ENCODE peak calls at places on chromosomes 13 and 19, in eight cellular contexts. S is D721Med; H is effector CD4-positive, alpha-beta T cell; R is HS-27A; N is brain pericyte; I is GM19239; U is body of pancreas; W is heart left ventricle. C is an unnamed sample.

GRCh38 chr19:17281391-17282304 is at the start of gene ANKLE1:
- DNase-seq in U (no peak), N (no peak), R (no peak), W (no peak), I (no peak), H (no peak), S (peak), C (no peak)

GRCh38 chr19:16873603-16874002 is 15.2 kb upstream of the F2RL3 start:
- DNase-seq in U (no peak), H (no peak), N (no peak), S (no peak), W (no peak), I (no peak), R (no peak), C (no peak)

GRCh38 chr13:27978301-27978968 is 9.3 kb upstream of the CDX2 start:
- DNase-seq in I (no peak), U (no peak), N (no peak), W (no peak), R (no peak), H (no peak), S (no peak), C (no peak)

GRCh38 chr13:21336609-21337008 is 122.5 kb downstream of the ZDHHC20 start:
- DNase-seq in N (no peak), R (no peak), I (no peak), H (no peak), W (no peak), S (no peak), U (no peak), C (no peak)

GRCh38 chr19:19866599-19867248 is 1.0 kb downstream of the ZNF253 start:
- DNase-seq in R (no peak), H (peak), I (peak), U (peak), W (no peak), N (no peak), S (no peak), C (no peak)

GRCh38 chr13:23570931-23571330 is 719 bp downstream of the TNFRSF19 start:
- DNase-seq in H (no peak), U (no peak), R (no peak), S (no peak), N (no peak), I (no peak), W (no peak), C (no peak)

GRCh38 chr13:43816401-43816889 is 29.7 kb upstream of the ENOX1 start:
- DNase-seq in W (no peak), S (no peak), U (no peak), N (no peak), H (no peak), R (no peak), I (no peak), C (no peak)

GRCh38 chr13:77429320-77430142 is 102.6 kb upstream of the MYCBP2 start:
- DNase-seq in U (no peak), H (no peak), R (no peak), W (no peak), S (no peak), N (no peak), I (no peak), C (no peak)

GRCh38 chr13:36067619-36068456 is 63.3 kb downstream of the DCLK1 start:
- DNase-seq in U (no peak), S (no peak), R (no peak), N (no peak), I (no peak), W (no peak), H (no peak), C (no peak)

GRCh38 chr19:8194528-8195275 is 14.5 kb upstream of the CERS4 start:
- DNase-seq in I (no peak), N (no peak), H (peak), R (no peak), S (no peak), U (no peak), W (no peak), C (no peak)

GRCh38 chr19:334296-335071 is 10.1 kb downstream of the MIER2 start:
- DNase-seq in W (no peak), U (no peak), H (no peak), S (no peak), I (no peak), N (no peak), R (no peak), C (no peak)

GRCh38 chr13:99677388-99677951 is 176.2 kb downstream of the TM9SF2 start:
- DNase-seq in N (no peak), H (no peak), U (no peak), S (no peak), I (no peak), W (no peak), R (no peak), C (no peak)

GRCh38 chr19:3474614-3475013 is 5.7 kb downstream of the SMIM24 start:
- DNase-seq in S (no peak), N (no peak), I (no peak), H (no peak), R (no peak), U (no peak), W (no peak), C (no peak)

GRCh38 chr19:7916137-7916907 is 1.7 kb downstream of the TGFBR3L start:
- DNase-seq in U (no peak), W (no peak), N (no peak), I (no peak), R (no peak), H (peak), S (no peak), C (peak)

GRCh38 chr19:46745521-46746280 is at the start of gene FKRP:
- DNase-seq in W (peak), I (no peak), U (no peak), N (no peak), H (no peak), S (no peak), R (no peak), C (peak)

GRCh38 chr13:86932935-86933334 is 738.2 kb upstream of the SLITRK5 start:
- DNase-seq in U (no peak), R (no peak), S (no peak), I (no peak), H (no peak), W (no peak), N (no peak), C (no peak)

GRCh38 chr19:46755853-46756543 is 9.7 kb upstream of the STRN4 start:
- DNase-seq in N (no peak), I (no peak), H (no peak), R (no peak), U (no peak), W (no peak), S (no peak), C (no peak)

GRCh38 chr13:107461751-107462150 is 753.6 kb downstream of the LIG4 start:
- DNase-seq in R (no peak), S (no peak), U (no peak), I (no peak), N (no peak), H (no peak), W (no peak), C (no peak)

GRCh38 chr19:48735031-48735615 is 5.3 kb downstream of the RASIP1 start:
- DNase-seq in N (no peak), S (peak), U (no peak), I (no peak), R (no peak), H (no peak), W (no peak), C (no peak)

GRCh38 chr19:15195381-15195964 is 5.3 kb downstream of the NOTCH3 start:
- DNase-seq in H (no peak), S (peak), I (no peak), W (peak), U (peak), N (no peak), R (no peak), C (no peak)

GRCh38 chr13:46896346-46897138 is at the start of gene HTR2A:
- DNase-seq in R (no peak), H (no peak), W (peak), N (peak), S (no peak), U (no peak), I (no peak), C (peak)

GRCh38 chr13:91698308-91698707 is 299.9 kb downstream of the GPC5 start:
- DNase-seq in I (no peak), W (no peak), S (no peak), R (no peak), H (no peak), U (no peak), N (no peak), C (no peak)

GRCh38 chr13:91369432-91369831 is 21.9 kb downstream of the MIR17HG start:
- DNase-seq in N (no peak), U (no peak), S (no peak), R (no peak), W (no peak), I (no peak), H (no peak), C (no peak)

GRCh38 chr19:37128821-37129177 is 43.7 kb downstream of the ZNF585A start:
- DNase-seq in S (no peak), I (no peak), N (no peak), H (no peak), U (no peak), W (no peak), R (no peak), C (no peak)

GRCh38 chr19:41933693-41934426 is 5.6 kb upstream of the ERFL start:
- DNase-seq in N (no peak), W (no peak), H (no peak), S (no peak), I (no peak), R (no peak), U (no peak), C (no peak)

GRCh38 chr19:19448238-19448544 is 42.7 kb downstream of the GATAD2A start:
- DNase-seq in S (no peak), W (no peak), R (no peak), U (peak), I (no peak), N (no peak), H (no peak), C (no peak)

GRCh38 chr13:112012004-112012704 is 54.8 kb upstream of the SOX1 start:
- DNase-seq in S (no peak), U (no peak), N (no peak), I (no peak), H (no peak), R (no peak), W (no peak), C (no peak)

C was measured in head of caudate nucleus.